ENCODE peak calls at places on chromosomes 13 and 19, in nine cellular contexts. One of them, this sample, is unnamed.

GRCh38 chr19:19160489-19161035 is 9.5 kb downstream of the MEF2B start:
- DNase-seq in fibroblast of pulmonary artery: no peak
- DNase-seq in memory B cell: peak
- DNase-seq in T-helper 22 cell: no peak
- DNase-seq in DMS 273 treated with DMSO at 0.1 percent for 48 hours: no peak
- DNase-seq in neuronal stem cell: no peak
- DNase-seq in RCC 7860: no peak
- DNase-seq in psoas muscle: no peak
- DNase-seq in left lung: no peak
- DNase-seq in this sample: peak

GRCh38 chr13:47816835-47817234 is 184.2 kb downstream of the SUCLA2 start:
- DNase-seq in fibroblast of pulmonary artery: no peak
- DNase-seq in T-helper 22 cell: no peak
- DNase-seq in psoas muscle: no peak
- DNase-seq in neuronal stem cell: peak
- DNase-seq in left lung: no peak
- DNase-seq in memory B cell: no peak
- DNase-seq in DMS 273 treated with DMSO at 0.1 percent for 48 hours: no peak
- DNase-seq in RCC 7860: no peak
- DNase-seq in this sample: no peak

GRCh38 chr19:16115309-16116039 is 3.8 kb downstream of the RAB8A start:
- DNase-seq in memory B cell: no peak
- DNase-seq in psoas muscle: peak
- DNase-seq in neuronal stem cell: no peak
- DNase-seq in DMS 273 treated with DMSO at 0.1 percent for 48 hours: no peak
- DNase-seq in fibroblast of pulmonary artery: no peak
- DNase-seq in T-helper 22 cell: no peak
- DNase-seq in RCC 7860: no peak
- DNase-seq in left lung: peak
- DNase-seq in this sample: no peak

GRCh38 chr19:22422220-22422619 is at the start of gene ZNF98:
- DNase-seq in RCC 7860: no peak
- DNase-seq in psoas muscle: peak
- DNase-seq in memory B cell: no peak
- DNase-seq in fibroblast of pulmonary artery: peak
- DNase-seq in neuronal stem cell: no peak
- DNase-seq in left lung: no peak
- DNase-seq in T-helper 22 cell: no peak
- DNase-seq in DMS 273 treated with DMSO at 0.1 percent for 48 hours: peak
- DNase-seq in this sample: no peak

GRCh38 chr13:100280681-100281080 is 191.8 kb downstream of the PCCA start:
- DNase-seq in RCC 7860: no peak
- DNase-seq in DMS 273 treated with DMSO at 0.1 percent for 48 hours: no peak
- DNase-seq in memory B cell: no peak
- DNase-seq in fibroblast of pulmonary artery: peak
- DNase-seq in left lung: no peak
- DNase-seq in neuronal stem cell: no peak
- DNase-seq in T-helper 22 cell: no peak
- DNase-seq in psoas muscle: no peak
- DNase-seq in this sample: no peak

GRCh38 chr13:40477623-40478608 is 188.5 kb downstream of the FOXO1 start:
- DNase-seq in left lung: no peak
- DNase-seq in RCC 7860: no peak
- DNase-seq in T-helper 22 cell: no peak
- DNase-seq in memory B cell: no peak
- DNase-seq in psoas muscle: peak
- DNase-seq in fibroblast of pulmonary artery: peak
- DNase-seq in neuronal stem cell: no peak
- DNase-seq in DMS 273 treated with DMSO at 0.1 percent for 48 hours: no peak
- DNase-seq in this sample: no peak

GRCh38 chr19:38032951-38033350 is 125.9 kb downstream of the SIPA1L3 start:
- DNase-seq in T-helper 22 cell: no peak
- DNase-seq in left lung: no peak
- DNase-seq in psoas muscle: no peak
- DNase-seq in neuronal stem cell: no peak
- DNase-seq in DMS 273 treated with DMSO at 0.1 percent for 48 hours: no peak
- DNase-seq in RCC 7860: no peak
- DNase-seq in memory B cell: no peak
- DNase-seq in fibroblast of pulmonary artery: peak
- DNase-seq in this sample: no peak

GRCh38 chr13:46743191-46743590 is 53.8 kb downstream of the ESD start:
- DNase-seq in RCC 7860: no peak
- DNase-seq in psoas muscle: no peak
- DNase-seq in DMS 273 treated with DMSO at 0.1 percent for 48 hours: no peak
- DNase-seq in T-helper 22 cell: no peak
- DNase-seq in neuronal stem cell: no peak
- DNase-seq in fibroblast of pulmonary artery: peak
- DNase-seq in left lung: no peak
- DNase-seq in memory B cell: no peak
- DNase-seq in this sample: no peak

GRCh38 chr13:100825551-100825950 is 151.0 kb upstream of the TMTC4 start:
- DNase-seq in T-helper 22 cell: no peak
- DNase-seq in memory B cell: no peak
- DNase-seq in psoas muscle: no peak
- DNase-seq in neuronal stem cell: no peak
- DNase-seq in left lung: no peak
- DNase-seq in DMS 273 treated with DMSO at 0.1 percent for 48 hours: no peak
- DNase-seq in fibroblast of pulmonary artery: peak
- DNase-seq in RCC 7860: no peak
- DNase-seq in this sample: no peak

GRCh38 chr19:42345191-42345812 is 19.9 kb downstream of the MEGF8 start:
- DNase-seq in T-helper 22 cell: no peak
- DNase-seq in memory B cell: no peak
- DNase-seq in fibroblast of pulmonary artery: peak
- DNase-seq in psoas muscle: no peak
- DNase-seq in DMS 273 treated with DMSO at 0.1 percent for 48 hours: no peak
- DNase-seq in left lung: no peak
- DNase-seq in neuronal stem cell: no peak
- DNase-seq in RCC 7860: no peak
- DNase-seq in this sample: no peak

GRCh38 chr13:104014803-104015645 is 948.8 kb upstream of the SLC10A2 start:
- DNase-seq in left lung: no peak
- DNase-seq in RCC 7860: peak
- DNase-seq in neuronal stem cell: no peak
- DNase-seq in psoas muscle: no peak
- DNase-seq in memory B cell: no peak
- DNase-seq in T-helper 22 cell: no peak
- DNase-seq in DMS 273 treated with DMSO at 0.1 percent for 48 hours: no peak
- DNase-seq in fibroblast of pulmonary artery: peak
- DNase-seq in this sample: no peak

GRCh38 chr13:33194820-33195692 is 90.5 kb downstream of the STARD13 start:
- DNase-seq in psoas muscle: no peak
- DNase-seq in RCC 7860: peak
- DNase-seq in fibroblast of pulmonary artery: peak
- DNase-seq in neuronal stem cell: no peak
- DNase-seq in memory B cell: peak
- DNase-seq in left lung: no peak
- DNase-seq in DMS 273 treated with DMSO at 0.1 percent for 48 hours: no peak
- DNase-seq in T-helper 22 cell: no peak
- DNase-seq in this sample: no peak

GRCh38 chr19:47723573-47723923 is 10.3 kb downstream of the EHD2 start:
- DNase-seq in T-helper 22 cell: no peak
- DNase-seq in fibroblast of pulmonary artery: peak
- DNase-seq in left lung: no peak
- DNase-seq in psoas muscle: peak
- DNase-seq in memory B cell: no peak
- DNase-seq in RCC 7860: peak
- DNase-seq in DMS 273 treated with DMSO at 0.1 percent for 48 hours: no peak
- DNase-seq in neuronal stem cell: no peak
- DNase-seq in this sample: peak

GRCh38 chr13:108961542-108962125 is 332.2 kb downstream of the MYO16 start:
- DNase-seq in psoas muscle: no peak
- DNase-seq in RCC 7860: peak
- DNase-seq in T-helper 22 cell: no peak
- DNase-seq in left lung: no peak
- DNase-seq in fibroblast of pulmonary artery: peak
- DNase-seq in memory B cell: peak
- DNase-seq in DMS 273 treated with DMSO at 0.1 percent for 48 hours: peak
- DNase-seq in neuronal stem cell: peak
- DNase-seq in this sample: no peak

GRCh38 chr13:99018418-99019180 is 40.7 kb upstream of the DOCK9 start:
- DNase-seq in psoas muscle: no peak
- DNase-seq in fibroblast of pulmonary artery: peak
- DNase-seq in memory B cell: no peak
- DNase-seq in left lung: no peak
- DNase-seq in DMS 273 treated with DMSO at 0.1 percent for 48 hours: no peak
- DNase-seq in neuronal stem cell: no peak
- DNase-seq in RCC 7860: no peak
- DNase-seq in T-helper 22 cell: no peak
- DNase-seq in this sample: no peak

GRCh38 chr13:34172048-34172447 is 354.1 kb downstream of the RFC3 start:
- DNase-seq in neuronal stem cell: no peak
- DNase-seq in DMS 273 treated with DMSO at 0.1 percent for 48 hours: no peak
- DNase-seq in fibroblast of pulmonary artery: no peak
- DNase-seq in RCC 7860: no peak
- DNase-seq in left lung: no peak
- DNase-seq in memory B cell: no peak
- DNase-seq in psoas muscle: no peak
- DNase-seq in T-helper 22 cell: no peak
- DNase-seq in this sample: no peak

GRCh38 chr13:101397742-101398141 is 18.6 kb downstream of the NALCN start:
- DNase-seq in RCC 7860: peak
- DNase-seq in T-helper 22 cell: no peak
- DNase-seq in psoas muscle: no peak
- DNase-seq in fibroblast of pulmonary artery: peak
- DNase-seq in left lung: no peak
- DNase-seq in memory B cell: no peak
- DNase-seq in neuronal stem cell: no peak
- DNase-seq in DMS 273 treated with DMSO at 0.1 percent for 48 hours: no peak
- DNase-seq in this sample: no peak

GRCh38 chr19:21587549-21587948 is 82.1 kb downstream of the ZNF429 start:
- DNase-seq in fibroblast of pulmonary artery: no peak
- DNase-seq in left lung: no peak
- DNase-seq in DMS 273 treated with DMSO at 0.1 percent for 48 hours: no peak
- DNase-seq in psoas muscle: peak
- DNase-seq in neuronal stem cell: no peak
- DNase-seq in memory B cell: no peak
- DNase-seq in T-helper 22 cell: no peak
- DNase-seq in RCC 7860: no peak
- DNase-seq in this sample: no peak

GRCh38 chr13:26951581-26952177 is 191.1 kb upstream of the GPR12 start:
- DNase-seq in psoas muscle: no peak
- DNase-seq in RCC 7860: no peak
- DNase-seq in fibroblast of pulmonary artery: no peak
- DNase-seq in left lung: no peak
- DNase-seq in DMS 273 treated with DMSO at 0.1 percent for 48 hours: no peak
- DNase-seq in T-helper 22 cell: no peak
- DNase-seq in neuronal stem cell: no peak
- DNase-seq in memory B cell: no peak
- DNase-seq in this sample: no peak

GRCh38 chr19:45182758-45183157 is 4.2 kb downstream of the BLOC1S3 start:
- DNase-seq in DMS 273 treated with DMSO at 0.1 percent for 48 hours: no peak
- DNase-seq in left lung: no peak
- DNase-seq in fibroblast of pulmonary artery: no peak
- DNase-seq in T-helper 22 cell: no peak
- DNase-seq in neuronal stem cell: no peak
- DNase-seq in RCC 7860: no peak
- DNase-seq in memory B cell: no peak
- DNase-seq in psoas muscle: no peak
- DNase-seq in this sample: no peak

GRCh38 chr19:39329948-39330347 is 5.9 kb downstream of the GMFG start:
- DNase-seq in RCC 7860: no peak
- DNase-seq in memory B cell: no peak
- DNase-seq in fibroblast of pulmonary artery: no peak
- DNase-seq in DMS 273 treated with DMSO at 0.1 percent for 48 hours: no peak
- DNase-seq in T-helper 22 cell: no peak
- DNase-seq in left lung: no peak
- DNase-seq in neuronal stem cell: no peak
- DNase-seq in psoas muscle: no peak
- DNase-seq in this sample: no peak

GRCh38 chr13:91630916-91631315 is 232.5 kb downstream of the GPC5 start:
- DNase-seq in psoas muscle: no peak
- DNase-seq in left lung: no peak
- DNase-seq in RCC 7860: no peak
- DNase-seq in T-helper 22 cell: no peak
- DNase-seq in memory B cell: no peak
- DNase-seq in DMS 273 treated with DMSO at 0.1 percent for 48 hours: no peak
- DNase-seq in neuronal stem cell: no peak
- DNase-seq in fibroblast of pulmonary artery: no peak
- DNase-seq in this sample: no peak

GRCh38 chr19:45402469-45403070 is 2.3 kb downstream of the PPP1R13L start:
- DNase-seq in T-helper 22 cell: no peak
- DNase-seq in fibroblast of pulmonary artery: no peak
- DNase-seq in memory B cell: peak
- DNase-seq in DMS 273 treated with DMSO at 0.1 percent for 48 hours: no peak
- DNase-seq in psoas muscle: peak
- DNase-seq in RCC 7860: no peak
- DNase-seq in left lung: peak
- DNase-seq in neuronal stem cell: no peak
- DNase-seq in this sample: no peak

This sample was measured in DND-41.